ENCODE peak calls at places on chromosomes 16 and 17, in six cellular contexts. P, U, O, Y, J and I are unnamed samples.

GRCh38 chr16:27353853-27354252 is 40.1 kb downstream of the IL4R start:
- DNase-seq in P (no peak), U (no peak), O (no peak), Y (no peak), J (no peak), I (no peak)

GRCh38 chr17:27601069-27601974 is 29.7 kb upstream of the LGALS9 start:
- DNase-seq in P (peak; percentile 90), U (peak; percentile 85), O (peak; percentile 50), Y (peak; percentile 72), J (peak; percentile 87), I (peak; percentile 75)

GRCh38 chr17:30520436-30520835 is 43.2 kb downstream of the GOSR1 start:
- DNase-seq in P (no peak), U (no peak), O (no peak), Y (peak; percentile 91), J (no peak), I (no peak)

GRCh38 chr17:71117461-71117860 is 948.1 kb downstream of the KCNJ2 start:
- DNase-seq in P (no peak), U (no peak), O (no peak), Y (no peak), J (no peak), I (no peak)

GRCh38 chr16:86508947-86509758 is 1.2 kb upstream of the FOXF1 start:
- DNase-seq in P (peak; percentile 63), U (peak; percentile 35), O (peak; percentile 32), Y (peak; percentile 86), J (peak; percentile 70), I (no peak)

GRCh38 chr17:17098426-17099035 is 56.3 kb downstream of the MPRIP start:
- DNase-seq in P (no peak), U (no peak), O (no peak), Y (peak; percentile 30), J (peak; percentile 49), I (no peak)

GRCh38 chr16:13298676-13299075 is 397.3 kb downstream of the SHISA9 start:
- DNase-seq in P (peak; percentile 30), U (no peak), O (no peak), Y (no peak), J (no peak), I (no peak)

GRCh38 chr17:49959183-49959935 is 9.6 kb upstream of the DLX4 start:
- DNase-seq in P (peak; percentile 36), U (peak; percentile 71), O (peak; percentile 26), Y (peak; percentile 42), J (no peak), I (no peak)

GRCh38 chr17:65522751-65523404 is 38.6 kb downstream of the AXIN2 start:
- DNase-seq in P (no peak), U (no peak), O (no peak), Y (no peak), J (no peak), I (no peak)

GRCh38 chr16:20952144-20952797 is 51.7 kb downstream of the LYRM1 start:
- DNase-seq in P (peak; percentile 37), U (peak; percentile 58), O (peak; percentile 26), Y (no peak), J (no peak), I (no peak)

GRCh38 chr17:27618417-27618816 is 12.6 kb upstream of the LGALS9 start:
- DNase-seq in P (no peak), U (no peak), O (no peak), Y (no peak), J (no peak), I (no peak)

GRCh38 chr17:42554250-42555121 is 1.8 kb downstream of the HSD17B1 start:
- DNase-seq in P (peak; percentile 96), U (peak; percentile 63), O (no peak), Y (peak; percentile 83), J (peak; percentile 92), I (peak; percentile 79)

GRCh38 chr17:75277664-75278071 is 6.6 kb upstream of the MIF4GD start:
- DNase-seq in P (no peak), U (peak; percentile 34), O (no peak), Y (peak; percentile 70), J (no peak), I (no peak)

GRCh38 chr17:75231071-75231470 is 25.6 kb downstream of the NUP85 start:
- DNase-seq in P (no peak), U (no peak), O (no peak), Y (no peak), J (no peak), I (no peak)

GRCh38 chr16:13770436-13770835 is 149.5 kb upstream of the ERCC4 start:
- DNase-seq in P (no peak), U (no peak), O (no peak), Y (no peak), J (no peak), I (no peak)

GRCh38 chr16:75733305-75734141 is 7.2 kb upstream of the CPHXL start:
- DNase-seq in P (no peak), U (peak; percentile 3), O (no peak), Y (peak; percentile 78), J (peak; percentile 34), I (no peak)

GRCh38 chr17:50203086-50203485 is 1.7 kb upstream of the COL1A1 start:
- DNase-seq in P (no peak), U (no peak), O (no peak), Y (peak; percentile 91), J (no peak), I (no peak)

GRCh38 chr17:19718613-19719364 is 2.4 kb upstream of the SLC47A2 start:
- DNase-seq in P (peak; percentile 78), U (peak; percentile 53), O (no peak), Y (no peak), J (no peak), I (peak; percentile 60)

GRCh38 chr16:66273036-66273435 is 93.5 kb upstream of the CDH5 start:
- DNase-seq in P (no peak), U (no peak), O (no peak), Y (no peak), J (peak; percentile 3), I (no peak)

GRCh38 chr16:66271074-66272060 is 95.1 kb upstream of the CDH5 start:
- DNase-seq in P (no peak), U (peak; percentile 78), O (no peak), Y (peak; percentile 80), J (no peak), I (no peak)

GRCh38 chr16:66272461-66272860 is 94.0 kb upstream of the CDH5 start:
- DNase-seq in P (no peak), U (no peak), O (no peak), Y (no peak), J (no peak), I (no peak)

GRCh38 chr16:66269631-66270332 is 96.7 kb upstream of the CDH5 start:
- DNase-seq in P (peak; percentile 59), U (no peak), O (no peak), Y (no peak), J (no peak), I (no peak)

DNA sequence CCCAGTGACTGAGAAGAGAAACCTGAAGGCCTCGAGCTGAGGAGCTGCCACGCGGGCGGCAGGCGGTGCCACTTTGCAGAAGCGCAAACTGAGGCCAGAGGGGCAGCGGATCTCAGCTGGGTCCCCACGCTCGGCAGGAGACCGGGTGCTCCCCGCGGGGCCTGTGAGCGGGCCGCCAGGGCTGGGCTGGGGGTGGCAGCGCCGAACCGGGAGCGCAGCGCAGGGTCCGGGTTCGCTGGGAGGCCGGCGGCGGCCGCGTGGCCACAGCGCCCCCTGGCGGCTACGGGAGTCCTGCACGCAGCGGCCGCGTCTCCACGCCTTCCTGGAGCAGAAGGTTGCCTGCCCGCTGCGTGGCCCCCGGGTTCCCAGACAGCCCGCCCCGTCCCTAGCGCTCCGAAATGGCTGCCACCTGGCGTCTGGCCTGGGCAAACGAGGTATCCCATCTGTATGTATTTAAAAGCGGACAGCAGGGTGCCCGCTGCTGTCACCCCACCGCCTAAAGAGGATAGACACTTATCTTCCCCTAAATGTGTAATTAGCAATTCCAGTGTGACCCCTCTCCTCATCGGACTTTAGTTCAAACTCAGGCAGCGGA is 96.1 kb upstream of the CDH5 start:
- DNase-seq in P (peak; percentile 87), U (peak; percentile 70), O (peak; percentile 58), Y (peak; percentile 77), J (peak; percentile 81), I (peak; percentile 70)
- TF ChIP-seq EZH2 in P (no peak), U (no peak), O (no peak), Y (no peak), J (no peak), I (no peak)

GRCh38 chr16:87616556-87616955 is 14.2 kb downstream of the JPH3 start:
- DNase-seq in P (no peak), U (no peak), O (no peak), Y (no peak), J (no peak), I (no peak)

GRCh38 chr16:87610026-87610425 is 7.7 kb downstream of the JPH3 start:
- DNase-seq in P (no peak), U (no peak), O (no peak), Y (no peak), J (no peak), I (no peak)

GRCh38 chr16:87615621-87616041 is 13.3 kb downstream of the JPH3 start:
- DNase-seq in P (no peak), U (no peak), O (no peak), Y (no peak), J (no peak), I (no peak)

GRCh38 chr16:87611456-87611855 is 9.1 kb downstream of the JPH3 start:
- DNase-seq in P (no peak), U (no peak), O (no peak), Y (no peak), J (no peak), I (no peak)

GRCh38 chr16:87613961-87614360 is 11.7 kb downstream of the JPH3 start:
- DNase-seq in P (no peak), U (no peak), O (no peak), Y (no peak), J (no peak), I (no peak)
- H3K9me2 ChIP-seq in P (no peaks in the 10 kb centered on the region), U (no peaks in the 10 kb centered on the region), O (no peaks in the 10 kb centered on the region), Y (no peaks in the 10 kb centered on the region), J (no peaks in the 10 kb centered on the region), I (no peaks in the 10 kb centered on the region)

DNA sequence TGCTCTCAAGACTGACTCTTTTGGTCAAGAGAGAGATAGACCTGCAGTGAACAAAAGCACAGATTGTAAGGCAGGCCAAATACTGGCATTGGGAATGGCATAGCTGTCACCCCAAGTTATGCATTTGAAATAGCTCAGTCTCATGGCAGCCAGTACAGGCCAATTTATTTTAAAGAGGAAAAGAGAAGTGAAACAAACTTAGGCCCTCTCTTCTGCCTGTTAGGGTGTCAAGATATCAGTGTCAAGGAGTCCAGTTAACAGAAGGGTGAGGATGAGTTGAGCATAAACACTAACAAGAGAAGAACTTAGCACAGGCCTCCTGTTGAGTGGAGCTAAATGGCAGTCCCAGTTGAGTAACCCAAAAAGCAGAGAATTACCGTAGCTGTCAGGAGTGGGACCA is 215.6 kb downstream of the IRX3 start:
- DNase-seq in P (no peak), U (no peak), O (no peak), Y (no peak), J (no peak), I (no peak)
- TF ChIP-seq EZH2phosphoT487 in P (no peak), U (no peak), O (no peak), Y (no peak), J (no peak), I (no peak)

GRCh38 chr17:69558796-69559195 is 144.3 kb downstream of the MAP2K6 start:
- DNase-seq in P (no peak), U (peak; percentile 80), O (no peak), Y (no peak), J (no peak), I (no peak)

GRCh38 chr17:69560987-69561441 is 146.5 kb downstream of the MAP2K6 start:
- DNase-seq in P (no peak), U (peak; percentile 74), O (no peak), Y (peak; percentile 66), J (no peak), I (no peak)

GRCh38 chr17:69557339-69557738 is 142.8 kb downstream of the MAP2K6 start:
- DNase-seq in P (no peak), U (peak; percentile 50), O (no peak), Y (no peak), J (no peak), I (no peak)

GRCh38 chr17:69565447-69565846 is 150.9 kb downstream of the MAP2K6 start:
- DNase-seq in P (no peak), U (no peak), O (no peak), Y (no peak), J (no peak), I (no peak)

GRCh38 chr17:69561462-69561861 is 147.0 kb downstream of the MAP2K6 start:
- DNase-seq in P (no peak), U (peak; percentile 69), O (no peak), Y (peak; percentile 4), J (no peak), I (no peak)
- TF ChIP-seq EZH2 in P (no peak), U (no peak), O (no peak), Y (no peak), J (no peak), I (no peak)